ENCODE peak calls at places on chromosomes 6 and 20, in four cellular contexts. U, X, W and T are unnamed samples.

GRCh38 chr20:23161968-23162696 is 76.0 kb upstream of the CD93 start:
- DNase-seq in U (peak; percentile 99), X (peak; percentile 95), W (peak; percentile 60), T (no peak)

GRCh38 chr6:32204268-32204715 is 11.8 kb upstream of the GPSM3 start:
- DNase-seq in U (no peak), X (no peak), W (no peak), T (no peak)

GRCh38 chr6:48928937-48929336 is 534.1 kb downstream of the MMUT start:
- DNase-seq in U (no peak), X (no peak), W (no peak), T (no peak)

GRCh38 chr6:44500074-44500473 is 112.6 kb downstream of the CDC5L start:
- DNase-seq in U (no peak), X (no peak), W (no peak), T (no peak)

GRCh38 chr6:151409260-151409659 is 17.9 kb upstream of the ZBTB2 start:
- DNase-seq in U (no peak), X (no peak), W (no peak), T (peak; percentile 44)

GRCh38 chr6:30322527-30323501 is 3.9 kb upstream of the TRIM39 start:
- DNase-seq in U (peak; percentile 34), X (peak; percentile 59), W (peak; percentile 41), T (no peak)

GRCh38 chr6:2235782-2236495 is 9.5 kb downstream of the GMDS start:
- DNase-seq in U (no peak), X (no peak), W (no peak), T (no peak)

GRCh38 chr6:6771224-6771915 is 182.8 kb downstream of the LY86 start:
- DNase-seq in U (peak; percentile 54), X (no peak), W (no peak), T (no peak)

GRCh38 chr6:119445666-119446622 is 96.4 kb upstream of the MAN1A1 start:
- DNase-seq in U (peak; percentile 75), X (peak; percentile 68), W (peak; percentile 78), T (no peak)

GRCh38 chr6:80742481-80742880 is 636.0 kb downstream of the BCKDHB start:
- DNase-seq in U (peak; percentile 38), X (peak; percentile 62), W (peak; percentile 77), T (no peak)
- TF ChIP-seq CTCF in U (peak; percentile 27), X (peak; percentile 25), W (peak; percentile 57), T (no peak)

GRCh38 chr6:100370265-100370664 is 94.5 kb downstream of the SIM1 start:
- DNase-seq in U (no peak), X (no peak), W (peak; percentile 11), T (no peak)
- TF ChIP-seq CTCF in U (no peak), X (no peak), W (peak; percentile 17), T (no peak)

DNA sequence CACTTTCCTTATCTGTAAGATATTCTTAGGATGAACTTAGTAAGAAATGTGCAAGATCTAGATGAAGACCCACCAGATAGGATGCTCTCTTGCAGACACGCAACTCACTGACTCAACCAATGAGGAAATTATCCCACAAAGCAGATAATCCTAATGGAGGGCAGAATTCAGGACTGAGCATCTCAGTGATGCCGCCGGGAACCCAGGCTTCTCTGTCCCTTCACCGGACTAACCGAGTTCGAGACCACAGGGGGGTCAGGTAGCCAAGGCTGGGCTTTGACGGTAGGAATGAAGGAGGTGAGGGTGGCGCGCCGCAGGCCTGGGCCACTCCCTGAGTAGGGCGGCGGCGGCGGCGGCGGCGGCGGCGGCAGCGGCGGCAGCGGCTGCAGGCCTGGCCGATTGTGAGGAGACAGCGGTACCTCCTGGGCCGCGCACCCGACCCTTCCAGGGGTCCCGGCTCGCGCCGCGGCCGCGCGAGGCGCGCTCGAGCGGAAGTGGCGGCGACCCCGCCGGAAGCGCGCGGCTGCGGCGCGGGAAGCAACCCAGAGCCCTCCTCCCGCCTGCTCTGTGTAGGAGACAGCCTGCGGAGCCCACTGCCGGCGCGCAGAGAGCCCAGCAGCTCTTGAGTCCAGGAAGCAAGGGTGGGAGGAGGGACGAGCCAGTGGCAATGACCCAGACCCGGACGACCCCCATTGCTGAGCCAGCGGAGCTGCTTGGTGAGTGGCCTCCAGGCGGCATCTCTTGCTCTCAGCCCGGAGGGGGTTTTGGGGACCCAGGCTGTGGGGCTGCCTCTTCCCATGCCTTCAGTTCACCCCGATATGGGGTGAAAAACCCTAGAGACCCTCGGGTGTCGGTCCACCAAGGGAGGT is at the start of gene KHDC1:
- DNase-seq in U (peak; percentile 38), X (peak; percentile 49), W (peak; percentile 47), T (peak; percentile 86)
- TF ChIP-seq CTCF in U (no peak), X (peak; percentile 8), W (peak; percentile 13), T (no peak)

DNA sequence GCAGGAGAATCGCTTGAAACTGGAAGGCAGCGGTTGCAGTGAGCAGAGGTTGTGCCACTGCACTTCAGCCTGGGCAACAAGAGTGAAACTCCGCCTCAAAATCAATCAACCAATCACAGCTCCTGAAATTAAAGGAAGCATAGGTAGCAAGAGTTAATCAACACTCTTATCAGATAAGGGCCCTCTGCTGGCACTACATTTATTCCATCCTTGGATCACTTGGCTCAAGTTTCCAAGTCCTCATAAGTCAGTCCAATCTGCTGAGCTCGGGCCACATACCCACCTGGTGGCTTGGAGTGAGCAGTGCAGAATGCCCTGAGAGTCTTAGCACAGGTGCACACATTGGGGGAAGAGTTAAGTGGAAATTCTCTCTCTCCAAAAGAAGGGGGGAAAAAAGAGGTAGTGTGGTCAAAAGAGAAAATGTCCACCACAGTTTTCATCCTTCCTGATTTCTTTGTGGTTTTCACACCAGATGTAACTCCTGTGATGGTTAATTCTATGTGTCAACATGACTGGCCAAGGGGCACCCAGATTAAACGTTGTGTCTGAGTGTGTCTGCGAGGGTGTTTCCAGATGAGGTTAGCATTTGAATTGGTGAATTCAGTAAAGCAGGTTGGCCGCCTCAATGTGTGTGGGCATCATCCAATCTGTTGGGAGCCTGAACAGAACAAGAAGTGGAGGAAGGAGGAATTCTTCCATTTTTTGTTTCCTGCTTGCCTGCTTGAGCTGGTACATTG is 14.2 kb upstream of the FAM8A1 start:
- DNase-seq in U (peak; percentile 53), X (no peak), W (no peak), T (no peak)
- TF ChIP-seq CTCF in U (peak; percentile 41), X (no peak), W (peak; percentile 12), T (no peak)

DNA sequence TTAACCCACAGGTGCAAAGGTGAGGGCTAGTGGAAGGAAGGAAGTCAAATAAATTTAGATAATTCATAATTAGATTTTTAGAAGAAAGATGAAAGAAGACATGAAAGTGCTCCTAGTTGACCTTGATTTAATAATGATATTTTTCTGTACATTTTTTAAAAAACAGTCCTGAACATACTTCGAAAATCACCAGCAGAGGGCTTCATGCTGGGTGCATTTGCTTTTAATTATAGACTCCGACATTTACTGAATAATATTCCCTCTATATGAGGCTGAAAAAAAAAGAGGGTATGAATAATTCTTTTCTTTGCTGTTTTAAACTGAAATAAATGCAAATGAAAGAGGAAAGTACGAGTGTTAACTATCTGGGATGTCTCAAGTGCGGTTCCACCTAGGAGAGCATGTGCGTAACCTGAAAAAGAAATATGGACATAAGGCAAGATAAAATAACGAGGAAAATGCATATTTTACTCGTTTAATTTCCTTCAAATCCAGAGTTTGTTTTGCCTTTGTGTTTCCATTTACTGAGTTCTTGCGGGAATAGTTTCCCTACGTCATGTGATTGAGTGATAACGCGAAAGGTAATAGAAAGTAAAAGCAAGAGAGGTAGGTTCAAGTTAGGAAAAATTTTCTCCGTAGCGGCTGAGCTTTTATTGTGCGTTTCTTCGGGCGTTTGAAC is 3.1 kb upstream of the TFAP2B start:
- DNase-seq in U (peak; percentile 22), X (peak; percentile 32), W (peak; percentile 40), T (no peak)
- TF ChIP-seq CTCF in U (peak; percentile 44), X (no peak), W (peak; percentile 52), T (peak; percentile 4)